ENCODE peak calls at places on chromosome 18, in seven cellular contexts. A is lower lobe of right lung, D is small intestine, M is coronary artery, J is Peyer's patch, L is testis, H is endothelial cell of umbilical vein. G is an unnamed sample.

GRCh38 chr18:73283788-73284187 is 416.0 kb upstream of the NETO1 start:
- DNase-seq in D (no peak), L (no peak), M (no peak), H (no peak), J (no peak), A (no peak), G (no peak)

GRCh38 chr18:22848618-22849017 is 84.5 kb upstream of the RBBP8 start:
- DNase-seq in D (peak), L (no peak), M (no peak), A (no peak), H (no peak), J (no peak), G (no peak)

GRCh38 chr18:73881396-73881795 is 266.2 kb downstream of the FBXO15 start:
- DNase-seq in M (no peak), J (no peak), A (no peak), D (no peak), L (no peak), H (no peak), G (no peak)

GRCh38 chr18:78006006-78006802 is 756.6 kb downstream of the GALR1 start:
- DNase-seq in A (no peak), L (no peak), D (no peak), M (no peak), J (no peak), H (no peak), G (no peak)

GRCh38 chr18:6370886-6371635 is 43.6 kb downstream of the L3MBTL4 start:
- DNase-seq in A (peak), D (peak), L (peak), M (no peak), H (no peak), J (no peak), G (no peak)

GRCh38 chr18:58337688-58338087 is 291.2 kb downstream of the ALPK2 start:
- DNase-seq in H (no peak), A (no peak), M (no peak), J (no peak), L (no peak), D (peak), G (no peak)

GRCh38 chr18:23237524-23238151 is 102.4 kb downstream of the CABLES1 start:
- DNase-seq in L (peak), H (peak), M (peak), D (peak), A (peak), J (peak), G (peak)

GRCh38 chr18:33562741-33563140 is 15.3 kb upstream of the ASXL3 start:
- DNase-seq in D (no peak), L (no peak), A (no peak), H (no peak), M (no peak), J (no peak), G (no peak)

GRCh38 chr18:45083456-45083855 is 402.8 kb downstream of the SETBP1 start:
- DNase-seq in L (no peak), J (no peak), D (no peak), M (no peak), A (no peak), H (no peak), G (no peak)

GRCh38 chr18:46756172-46756558 is 688 bp downstream of the ST8SIA5 start:
- DNase-seq in A (no peak), J (no peak), H (no peak), M (no peak), L (no peak), D (no peak), G (no peak)

GRCh38 chr18:74796928-74797576 is 199.4 kb downstream of the ZNF407 start:
- DNase-seq in D (no peak), M (no peak), A (no peak), H (no peak), J (no peak), L (no peak), G (no peak)

GRCh38 chr18:37525302-37525585 is 40.4 kb downstream of the CELF4 start:
- DNase-seq in M (no peak), A (no peak), D (no peak), H (no peak), L (no peak), J (no peak), G (no peak)

GRCh38 chr18:78676622-78677482 is 302.8 kb upstream of the SALL3 start:
- DNase-seq in M (no peak), J (no peak), L (no peak), D (no peak), H (no peak), A (no peak), G (no peak)

GRCh38 chr18:58915006-58915799 is 50.5 kb downstream of the ZNF532 start:
- DNase-seq in D (no peak), A (no peak), J (no peak), L (no peak), H (peak), M (no peak), G (no peak)

GRCh38 chr18:31684279-31685096 is at the start of gene B4GALT6:
- DNase-seq in L (peak), D (peak), A (peak), J (peak), H (peak), M (no peak), G (peak)

GRCh38 chr18:35616074-35616473 is 34.5 kb downstream of the GALNT1 start:
- DNase-seq in A (no peak), M (no peak), J (no peak), D (no peak), H (no peak), L (no peak), G (no peak)

GRCh38 chr18:35513181-35513932 is 15.6 kb upstream of the INO80C start:
- DNase-seq in D (no peak), M (no peak), A (no peak), H (no peak), J (no peak), L (no peak), G (peak)

GRCh38 chr18:65458871-65459270 is 291.9 kb upstream of the CDH7 start:
- DNase-seq in L (no peak), D (no peak), J (no peak), H (no peak), A (no peak), M (no peak), G (no peak)

GRCh38 chr18:4734903-4735302 is 279.8 kb upstream of the DLGAP1 start:
- DNase-seq in M (no peak), L (no peak), D (no peak), H (no peak), A (no peak), J (no peak), G (no peak)

DNA sequence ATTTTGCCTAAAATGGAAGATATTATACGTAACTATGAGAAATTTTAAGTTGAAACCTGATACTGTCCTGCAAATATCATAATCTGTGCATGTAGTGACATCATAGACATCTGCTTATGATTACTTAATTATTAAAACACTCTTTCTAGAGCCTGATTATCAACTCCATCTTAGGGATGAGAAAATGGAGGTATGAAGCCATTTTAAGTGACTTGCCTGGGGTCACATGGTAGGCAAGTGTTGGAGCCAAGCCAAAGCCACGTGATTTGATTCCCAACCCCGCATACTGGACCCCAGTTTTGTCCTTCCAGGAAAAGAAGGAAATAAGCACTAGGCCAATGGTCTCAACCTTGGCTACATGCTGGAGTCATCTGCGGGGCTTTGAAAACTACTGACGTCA is 19.7 kb upstream of the SEH1L start:
- DNase-seq in M (no peak), L (no peak), J (no peak), D (no peak), H (no peak), A (no peak), G (no peak)
- H3K27ac ChIP-seq in M (no peak), L (no peak), J (no peak), D (no peak), H (no peak), A (no peak), G (no peak)

DNA sequence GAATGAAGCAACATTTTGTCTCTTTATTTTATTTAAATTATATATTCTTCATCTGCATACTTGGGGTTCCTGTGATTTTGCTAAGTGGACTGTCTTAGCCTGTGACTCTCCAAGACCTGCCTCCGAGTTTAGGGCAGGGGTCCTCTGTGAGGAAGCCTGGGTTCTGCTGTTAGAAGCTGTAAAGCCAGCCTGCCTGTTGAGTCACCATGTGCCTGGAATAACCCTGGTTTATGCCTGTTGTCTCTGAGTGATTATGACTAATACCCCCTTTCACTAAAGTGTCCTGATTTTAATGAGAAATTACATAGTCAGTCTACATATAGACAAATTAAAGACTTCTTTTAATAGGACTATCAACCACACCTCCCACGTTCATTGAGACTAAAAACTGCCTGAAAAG is 369.1 kb downstream of the ZNF521 start:
- DNase-seq in A (no peak), M (no peak), J (no peak), H (peak), L (no peak), D (no peak), G (no peak)
- H3K27ac ChIP-seq in A (no peak), M (no peak), J (no peak), H (no peak), L (no peak), D (no peak), G (no peak)

DNA sequence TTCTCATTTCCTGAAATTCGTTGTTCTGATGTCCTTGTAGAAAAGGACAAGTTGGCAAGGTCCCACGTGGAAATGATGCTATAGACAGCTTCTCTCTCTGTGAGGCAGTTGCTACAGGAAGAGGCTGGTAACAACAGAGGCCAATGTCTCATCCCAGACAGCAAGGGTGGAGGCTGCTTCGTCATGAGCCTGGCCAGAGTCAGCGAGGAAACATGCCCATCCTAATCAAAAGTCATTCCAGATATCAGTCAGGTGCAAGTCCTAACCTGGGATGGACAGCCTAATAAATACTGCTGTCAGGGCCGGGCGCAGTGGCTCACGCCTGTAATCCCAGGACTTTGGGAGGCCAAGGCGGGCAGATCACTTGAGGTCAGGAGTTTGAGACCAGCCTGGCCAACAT is 6.4 kb upstream of the SMAD7 start:
- DNase-seq in D (peak), J (peak), L (no peak), A (no peak), M (peak), H (no peak), G (no peak)
- H3K27ac ChIP-seq in D (no peak), J (peak), L (no peak), A (peak), M (peak), H (no peak), G (no peak)

DNA sequence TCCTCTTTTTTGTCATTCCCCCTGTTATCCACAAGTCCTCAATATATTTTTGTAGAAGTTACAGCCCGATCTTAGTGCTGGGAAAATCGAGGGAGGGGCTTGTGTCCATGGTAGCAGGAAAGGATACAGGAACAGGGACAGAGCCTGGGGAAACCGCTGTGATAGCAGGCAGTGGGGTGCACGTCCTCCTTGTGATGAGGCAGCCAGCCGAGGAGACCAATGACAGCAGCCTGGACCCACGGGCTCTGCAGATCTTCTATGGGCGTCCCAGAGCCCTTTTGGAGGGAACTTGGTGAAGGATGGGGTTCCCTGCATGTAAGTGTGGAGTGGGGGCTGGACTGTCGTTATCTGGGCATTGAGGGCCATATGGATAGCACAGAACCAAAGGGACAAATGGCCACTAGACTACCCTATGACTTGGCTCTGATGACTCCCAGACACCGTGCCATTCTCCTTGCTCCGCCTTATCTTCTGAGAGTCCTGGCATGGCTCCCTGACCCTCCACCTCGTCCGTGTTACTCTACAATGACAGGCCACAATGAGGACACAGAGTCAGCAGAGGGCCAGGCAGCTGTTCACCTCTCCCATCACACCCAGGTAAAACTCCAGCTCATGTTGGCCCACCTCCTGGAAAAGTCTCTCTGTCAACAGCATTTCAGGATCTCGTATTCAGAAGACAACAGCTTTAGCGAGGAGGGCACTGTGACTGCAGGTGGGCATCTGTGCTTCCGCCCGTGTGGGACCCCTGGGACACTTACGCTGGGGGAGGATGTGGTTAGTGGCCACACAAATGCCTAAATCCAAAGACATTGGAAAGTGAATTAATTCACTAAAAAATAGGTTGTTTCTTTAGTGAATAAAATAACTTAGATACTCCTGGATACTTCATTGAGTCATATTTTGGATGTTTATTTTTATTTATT is 100.1 kb downstream of the VAPA start:
- DNase-seq in L (no peak), J (no peak), A (no peak), D (no peak), M (no peak), H (no peak), G (no peak)
- H3K27ac ChIP-seq in L (no peak), J (no peak), A (no peak), D (no peak), M (no peak), H (no peak), G (peak)

GRCh38 chr18:55236150-55236931 is 277.1 kb upstream of the CCDC68 start:
- DNase-seq in A (no peak), M (no peak), L (no peak), J (no peak), D (no peak), H (no peak), G (peak)

GRCh38 chr18:55232506-55232905 is 273.2 kb upstream of the CCDC68 start:
- DNase-seq in J (no peak), M (no peak), D (no peak), H (no peak), A (no peak), L (no peak), G (no peak)

GRCh38 chr18:55235094-55235461 is 275.8 kb upstream of the CCDC68 start:
- DNase-seq in A (no peak), L (no peak), H (no peak), D (no peak), J (no peak), M (no peak), G (no peak)

GRCh38 chr18:55234366-55235093 is 275.3 kb upstream of the CCDC68 start:
- DNase-seq in A (peak), H (peak), J (peak), M (peak), L (peak), D (peak), G (peak)

DNA sequence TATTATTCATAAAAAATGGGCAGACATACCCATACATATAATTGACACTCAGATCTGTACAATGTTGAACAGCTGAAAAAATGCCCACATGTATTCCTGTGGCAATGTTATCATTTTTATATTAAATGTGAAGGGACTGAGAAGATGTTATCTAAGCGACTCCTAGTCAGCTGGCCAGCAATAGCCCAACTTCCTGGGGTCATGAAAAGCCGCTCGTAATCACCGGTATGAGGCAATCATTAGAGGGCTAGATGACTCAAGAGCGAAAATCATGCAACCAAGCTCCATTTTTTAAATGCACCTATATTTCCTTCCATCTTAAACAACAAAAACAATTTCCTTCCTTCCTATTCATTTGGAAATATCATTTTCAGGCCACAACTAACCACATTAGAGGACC is 274.6 kb upstream of the CCDC68 start:
- DNase-seq in L (no peak), M (no peak), H (peak), A (no peak), D (no peak), J (no peak), G (no peak)
- H3K27ac ChIP-seq in L (no peak), M (no peak), H (peak), A (peak), D (no peak), J (no peak), G (no peak)

GRCh38 chr18:2967820-2968219 is 45.1 kb downstream of the LPIN2 start:
- DNase-seq in D (no peak), J (no peak), H (no peak), M (no peak), L (no peak), A (no peak), G (no peak)
- H3K27ac ChIP-seq in D (peak), J (peak), H (no peak), M (no peak), L (no peak), A (peak), G (no peak)